ENCODE peak calls at places on chromosomes 1 and 21, in six cellular contexts. One of them, this sample, is unnamed.

GRCh38 chr1:41537257-41537656 is 52.8 kb upstream of the EDN2 start:
- DNase-seq in right atrium auricular region: no peak
- DNase-seq in dermis blood vessel endothelial cell: no peak
- DNase-seq in amniotic stem cell: no peak
- DNase-seq in aorta: peak; percentile 78
- DNase-seq in PC-3: no peak
- DNase-seq in this sample: no peak

GRCh38 chr1:42380617-42381423 is at the start of gene RIMKLA:
- DNase-seq in right atrium auricular region: no peak
- DNase-seq in dermis blood vessel endothelial cell: peak; percentile 53
- DNase-seq in amniotic stem cell: no peak
- DNase-seq in aorta: peak; percentile 81
- DNase-seq in PC-3: peak; percentile 63
- DNase-seq in this sample: no peak

GRCh38 chr1:101235241-101235695 is 1.6 kb upstream of the S1PR1 start:
- DNase-seq in right atrium auricular region: no peak
- DNase-seq in dermis blood vessel endothelial cell: no peak
- DNase-seq in amniotic stem cell: no peak
- DNase-seq in aorta: no peak
- DNase-seq in PC-3: no peak
- DNase-seq in this sample: no peak

GRCh38 chr21:34850166-34850695 is 181.4 kb downstream of the CLIC6 start:
- DNase-seq in right atrium auricular region: no peak
- DNase-seq in dermis blood vessel endothelial cell: no peak
- DNase-seq in amniotic stem cell: no peak
- DNase-seq in aorta: no peak
- DNase-seq in PC-3: no peak
- DNase-seq in this sample: no peak

GRCh38 chr1:174996474-174996873 is 3.3 kb upstream of the CACYBP start:
- DNase-seq in right atrium auricular region: no peak
- DNase-seq in dermis blood vessel endothelial cell: peak; percentile 72
- DNase-seq in amniotic stem cell: no peak
- DNase-seq in aorta: no peak
- DNase-seq in PC-3: peak; percentile 66
- DNase-seq in this sample: no peak

GRCh38 chr1:45554198-45554597 is 3.6 kb downstream of the AKR1A1 start:
- DNase-seq in right atrium auricular region: no peak
- DNase-seq in dermis blood vessel endothelial cell: no peak
- DNase-seq in amniotic stem cell: no peak
- DNase-seq in aorta: peak; percentile 22
- DNase-seq in PC-3: no peak
- DNase-seq in this sample: no peak

GRCh38 chr1:85122169-85122568 is 73.9 kb upstream of the MCOLN3 start:
- DNase-seq in right atrium auricular region: no peak
- DNase-seq in dermis blood vessel endothelial cell: no peak
- DNase-seq in amniotic stem cell: no peak
- DNase-seq in aorta: no peak
- DNase-seq in PC-3: no peak
- DNase-seq in this sample: no peak

GRCh38 chr21:35282944-35283343 is 233.8 kb upstream of the RUNX1 start:
- DNase-seq in right atrium auricular region: no peak
- DNase-seq in dermis blood vessel endothelial cell: no peak
- DNase-seq in amniotic stem cell: no peak
- DNase-seq in aorta: no peak
- DNase-seq in PC-3: no peak
- DNase-seq in this sample: no peak

GRCh38 chr1:18352640-18353245 is 128.0 kb upstream of the KLHDC7A start:
- DNase-seq in right atrium auricular region: no peak
- DNase-seq in dermis blood vessel endothelial cell: no peak
- DNase-seq in amniotic stem cell: no peak
- DNase-seq in aorta: no peak
- DNase-seq in PC-3: no peak
- DNase-seq in this sample: no peak

This sample was measured in glomerular endothelial cell.